ENCODE peak calls at places on chromosomes 4 and X, in five cellular contexts. One of them, this sample, is unnamed.

GRCh38 chr4:83724488-83725060 is 188.7 kb downstream of the GPAT3 start:
- DNase-seq in NCI-H2171 treated with DMSO at 0.1 percent for 48 hours: peak
- DNase-seq in fibroblast of lung: no peak
- DNase-seq in GM19239: no peak
- DNase-seq in mucosa of gallbladder: no peak
- DNase-seq in this sample: no peak

GRCh38 chrX:107449490-107450175 is at the start of gene FRMPD3:
- DNase-seq in fibroblast of lung: no peak
- DNase-seq in NCI-H2171 treated with DMSO at 0.1 percent for 48 hours: no peak
- DNase-seq in GM19239: no peak
- DNase-seq in mucosa of gallbladder: no peak
- DNase-seq in this sample: no peak

GRCh38 chrX:57451426-57452020 is 140.3 kb upstream of the ZXDB start:
- DNase-seq in fibroblast of lung: no peak
- DNase-seq in NCI-H2171 treated with DMSO at 0.1 percent for 48 hours: no peak
- DNase-seq in mucosa of gallbladder: no peak
- DNase-seq in GM19239: no peak
- DNase-seq in this sample: no peak

GRCh38 chr4:15779336-15779735 is 1.2 kb downstream of the CD38 start:
- DNase-seq in mucosa of gallbladder: peak
- DNase-seq in NCI-H2171 treated with DMSO at 0.1 percent for 48 hours: no peak
- DNase-seq in GM19239: no peak
- DNase-seq in fibroblast of lung: peak
- DNase-seq in this sample: no peak

GRCh38 chr4:79049840-79050520 is 110.7 kb upstream of the PAQR3 start:
- DNase-seq in mucosa of gallbladder: peak
- DNase-seq in GM19239: no peak
- DNase-seq in NCI-H2171 treated with DMSO at 0.1 percent for 48 hours: peak
- DNase-seq in fibroblast of lung: no peak
- DNase-seq in this sample: peak

GRCh38 chr4:65096630-65097029 is 573.7 kb downstream of the EPHA5 start:
- DNase-seq in GM19239: no peak
- DNase-seq in fibroblast of lung: no peak
- DNase-seq in NCI-H2171 treated with DMSO at 0.1 percent for 48 hours: no peak
- DNase-seq in mucosa of gallbladder: no peak
- DNase-seq in this sample: no peak

GRCh38 chrX:55488559-55489314 is 911 bp downstream of the USP51 start:
- DNase-seq in NCI-H2171 treated with DMSO at 0.1 percent for 48 hours: peak
- DNase-seq in fibroblast of lung: peak
- DNase-seq in GM19239: peak
- DNase-seq in mucosa of gallbladder: peak
- DNase-seq in this sample: no peak

GRCh38 chr4:99300934-99301333 is 10.1 kb upstream of the ADH1A start:
- DNase-seq in NCI-H2171 treated with DMSO at 0.1 percent for 48 hours: peak
- DNase-seq in mucosa of gallbladder: peak
- DNase-seq in fibroblast of lung: peak
- DNase-seq in GM19239: no peak
- DNase-seq in this sample: peak

GRCh38 chr4:30671926-30672325 is 48.2 kb upstream of the PCDH7 start:
- DNase-seq in mucosa of gallbladder: no peak
- DNase-seq in fibroblast of lung: no peak
- DNase-seq in GM19239: no peak
- DNase-seq in NCI-H2171 treated with DMSO at 0.1 percent for 48 hours: no peak
- DNase-seq in this sample: no peak

GRCh38 chr4:78951862-78952472 is 12.7 kb upstream of the PAQR3 start:
- DNase-seq in GM19239: peak
- DNase-seq in mucosa of gallbladder: no peak
- DNase-seq in fibroblast of lung: peak
- DNase-seq in NCI-H2171 treated with DMSO at 0.1 percent for 48 hours: peak
- DNase-seq in this sample: peak

GRCh38 chr4:71156616-71157015 is 163.2 kb downstream of the DCK start:
- DNase-seq in GM19239: no peak
- DNase-seq in NCI-H2171 treated with DMSO at 0.1 percent for 48 hours: no peak
- DNase-seq in mucosa of gallbladder: no peak
- DNase-seq in fibroblast of lung: peak
- DNase-seq in this sample: no peak

GRCh38 chrX:10507876-10508275 is 112.5 kb downstream of the MID1 start:
- DNase-seq in NCI-H2171 treated with DMSO at 0.1 percent for 48 hours: no peak
- DNase-seq in mucosa of gallbladder: no peak
- DNase-seq in GM19239: no peak
- DNase-seq in fibroblast of lung: peak
- DNase-seq in this sample: no peak

GRCh38 chr4:180120114-180120513 is 2123.1 kb upstream of the TENM3 start:
- DNase-seq in NCI-H2171 treated with DMSO at 0.1 percent for 48 hours: no peak
- DNase-seq in mucosa of gallbladder: no peak
- DNase-seq in GM19239: no peak
- DNase-seq in fibroblast of lung: no peak
- DNase-seq in this sample: no peak

GRCh38 chrX:152632445-152633097 is 5.1 kb upstream of the GABRQ start:
- DNase-seq in fibroblast of lung: peak
- DNase-seq in NCI-H2171 treated with DMSO at 0.1 percent for 48 hours: peak
- DNase-seq in GM19239: no peak
- DNase-seq in mucosa of gallbladder: peak
- DNase-seq in this sample: no peak

GRCh38 chr4:186789671-186790070 is 66.0 kb upstream of the FAT1 start:
- DNase-seq in GM19239: no peak
- DNase-seq in mucosa of gallbladder: no peak
- DNase-seq in NCI-H2171 treated with DMSO at 0.1 percent for 48 hours: no peak
- DNase-seq in fibroblast of lung: peak
- DNase-seq in this sample: no peak

GRCh38 chr4:175560628-175561027 is 251.4 kb downstream of the GPM6A start:
- DNase-seq in GM19239: no peak
- DNase-seq in NCI-H2171 treated with DMSO at 0.1 percent for 48 hours: no peak
- DNase-seq in mucosa of gallbladder: no peak
- DNase-seq in fibroblast of lung: peak
- DNase-seq in this sample: no peak

GRCh38 chr4:105092356-105092755 is 54.3 kb upstream of the TET2 start:
- DNase-seq in mucosa of gallbladder: no peak
- DNase-seq in fibroblast of lung: peak
- DNase-seq in GM19239: no peak
- DNase-seq in NCI-H2171 treated with DMSO at 0.1 percent for 48 hours: no peak
- DNase-seq in this sample: peak

GRCh38 chrX:53682885-53683555 is 3.5 kb downstream of the HUWE1 start:
- DNase-seq in GM19239: peak
- DNase-seq in NCI-H2171 treated with DMSO at 0.1 percent for 48 hours: peak
- DNase-seq in fibroblast of lung: peak
- DNase-seq in mucosa of gallbladder: no peak
- DNase-seq in this sample: no peak

GRCh38 chr4:48193921-48194320 is 59.9 kb upstream of the TXK start:
- DNase-seq in GM19239: no peak
- DNase-seq in fibroblast of lung: no peak
- DNase-seq in mucosa of gallbladder: no peak
- DNase-seq in NCI-H2171 treated with DMSO at 0.1 percent for 48 hours: no peak
- DNase-seq in this sample: no peak

GRCh38 chr4:71417150-71417549 is 78.3 kb downstream of the SLC4A4 start:
- DNase-seq in mucosa of gallbladder: no peak
- DNase-seq in GM19239: no peak
- DNase-seq in NCI-H2171 treated with DMSO at 0.1 percent for 48 hours: no peak
- DNase-seq in fibroblast of lung: peak
- DNase-seq in this sample: no peak

GRCh38 chr4:41814565-41814964 is 66.0 kb upstream of the PHOX2B start:
- DNase-seq in NCI-H2171 treated with DMSO at 0.1 percent for 48 hours: no peak
- DNase-seq in mucosa of gallbladder: no peak
- DNase-seq in fibroblast of lung: peak
- DNase-seq in GM19239: no peak
- DNase-seq in this sample: no peak

GRCh38 chr4:187283306-187283705 is 559.6 kb upstream of the FAT1 start:
- DNase-seq in mucosa of gallbladder: no peak
- DNase-seq in NCI-H2171 treated with DMSO at 0.1 percent for 48 hours: no peak
- DNase-seq in fibroblast of lung: peak
- DNase-seq in GM19239: no peak
- DNase-seq in this sample: no peak

GRCh38 chr4:95606739-95607138 is 58.0 kb upstream of the UNC5C start:
- DNase-seq in NCI-H2171 treated with DMSO at 0.1 percent for 48 hours: no peak
- DNase-seq in mucosa of gallbladder: no peak
- DNase-seq in fibroblast of lung: no peak
- DNase-seq in GM19239: no peak
- DNase-seq in this sample: no peak

GRCh38 chr4:69974646-69975045 is 9.1 kb upstream of the CSN2 start:
- DNase-seq in NCI-H2171 treated with DMSO at 0.1 percent for 48 hours: no peak
- DNase-seq in GM19239: no peak
- DNase-seq in mucosa of gallbladder: no peak
- DNase-seq in fibroblast of lung: no peak
- DNase-seq in this sample: no peak

GRCh38 chrX:134691453-134691852 is 33.2 kb upstream of the PLAC1 start:
- DNase-seq in GM19239: no peak
- DNase-seq in NCI-H2171 treated with DMSO at 0.1 percent for 48 hours: no peak
- DNase-seq in mucosa of gallbladder: no peak
- DNase-seq in fibroblast of lung: no peak
- DNase-seq in this sample: no peak

GRCh38 chr4:111639876-111640275 is 505.4 kb upstream of the FAM241A start:
- DNase-seq in mucosa of gallbladder: no peak
- DNase-seq in fibroblast of lung: peak
- DNase-seq in NCI-H2171 treated with DMSO at 0.1 percent for 48 hours: no peak
- DNase-seq in GM19239: no peak
- DNase-seq in this sample: no peak

GRCh38 chrX:23938690-23939089 is 30.9 kb downstream of the CXorf58 start:
- DNase-seq in GM19239: no peak
- DNase-seq in mucosa of gallbladder: no peak
- DNase-seq in NCI-H2171 treated with DMSO at 0.1 percent for 48 hours: no peak
- DNase-seq in fibroblast of lung: no peak
- DNase-seq in this sample: no peak

GRCh38 chrX:110182362-110182761 is 135.5 kb downstream of the AMMECR1 start:
- DNase-seq in fibroblast of lung: peak
- DNase-seq in NCI-H2171 treated with DMSO at 0.1 percent for 48 hours: no peak
- DNase-seq in GM19239: no peak
- DNase-seq in mucosa of gallbladder: no peak
- DNase-seq in this sample: no peak

GRCh38 chrX:24396236-24396929 is 35.9 kb downstream of the SUPT20HL1 start:
- DNase-seq in mucosa of gallbladder: no peak
- DNase-seq in GM19239: no peak
- DNase-seq in NCI-H2171 treated with DMSO at 0.1 percent for 48 hours: no peak
- DNase-seq in fibroblast of lung: peak
- DNase-seq in this sample: no peak

GRCh38 chr4:102598759-102599379 is 97.7 kb downstream of the NFKB1 start:
- DNase-seq in NCI-H2171 treated with DMSO at 0.1 percent for 48 hours: no peak
- DNase-seq in GM19239: no peak
- DNase-seq in mucosa of gallbladder: no peak
- DNase-seq in fibroblast of lung: peak
- DNase-seq in this sample: no peak

GRCh38 chr4:134533068-134533467 is 331.5 kb upstream of the PABPC4L start:
- DNase-seq in mucosa of gallbladder: no peak
- DNase-seq in fibroblast of lung: no peak
- DNase-seq in NCI-H2171 treated with DMSO at 0.1 percent for 48 hours: no peak
- DNase-seq in GM19239: no peak
- DNase-seq in this sample: no peak

GRCh38 chrX:574830-575229 is 55.8 kb upstream of the SHOX start:
- DNase-seq in fibroblast of lung: no peak
- DNase-seq in GM19239: no peak
- DNase-seq in NCI-H2171 treated with DMSO at 0.1 percent for 48 hours: no peak
- DNase-seq in mucosa of gallbladder: no peak
- DNase-seq in this sample: no peak

GRCh38 chr4:924107-925096 is 7.7 kb downstream of the GAK start:
- DNase-seq in mucosa of gallbladder: no peak
- DNase-seq in GM19239: no peak
- DNase-seq in NCI-H2171 treated with DMSO at 0.1 percent for 48 hours: no peak
- DNase-seq in fibroblast of lung: peak
- DNase-seq in this sample: no peak

GRCh38 chr4:2318476-2318875 is 56.6 kb upstream of the MXD4 start:
- DNase-seq in GM19239: no peak
- DNase-seq in mucosa of gallbladder: no peak
- DNase-seq in fibroblast of lung: no peak
- DNase-seq in NCI-H2171 treated with DMSO at 0.1 percent for 48 hours: no peak
- DNase-seq in this sample: no peak

GRCh38 chr4:105147226-105148151 is 813 bp downstream of the TET2 start:
- DNase-seq in fibroblast of lung: peak
- DNase-seq in GM19239: no peak
- DNase-seq in mucosa of gallbladder: no peak
- DNase-seq in NCI-H2171 treated with DMSO at 0.1 percent for 48 hours: peak
- DNase-seq in this sample: peak

GRCh38 chr4:156505341-156505955 is 466.2 kb downstream of the PDGFC start:
- DNase-seq in NCI-H2171 treated with DMSO at 0.1 percent for 48 hours: no peak
- DNase-seq in fibroblast of lung: peak
- DNase-seq in mucosa of gallbladder: no peak
- DNase-seq in GM19239: no peak
- DNase-seq in this sample: no peak

GRCh38 chr4:163554870-163555465 is 60.5 kb downstream of the TMA16 start:
- DNase-seq in NCI-H2171 treated with DMSO at 0.1 percent for 48 hours: peak
- DNase-seq in mucosa of gallbladder: no peak
- DNase-seq in fibroblast of lung: no peak
- DNase-seq in GM19239: no peak
- DNase-seq in this sample: no peak